ENCODE peak calls at places on chromosomes 13 and 19, in four cellular contexts. One of them, this sample, is unnamed.

GRCh38 chr13:27023385-27023784 is 148.2 kb downstream of the USP12 start:
- DNase-seq in upper lobe of left lung: no peak
- DNase-seq in HCT116: no peak
- DNase-seq in ovary: no peak
- DNase-seq in this sample: peak

GRCh38 chr13:74571811-74572210 is 437.6 kb upstream of the KLF12 start:
- DNase-seq in ovary: no peak
- DNase-seq in HCT116: no peak
- DNase-seq in upper lobe of left lung: no peak
- DNase-seq in this sample: no peak

GRCh38 chr13:112687836-112688559 is 1.8 kb upstream of the ATP11A start:
- DNase-seq in upper lobe of left lung: no peak
- DNase-seq in ovary: no peak
- DNase-seq in HCT116: no peak
- DNase-seq in this sample: no peak

GRCh38 chr19:55638864-55639359 is 1.9 kb upstream of the ZNF580 start:
- DNase-seq in HCT116: no peak
- DNase-seq in ovary: no peak
- DNase-seq in upper lobe of left lung: no peak
- DNase-seq in this sample: no peak

GRCh38 chr13:59745395-59745788 is 418.3 kb downstream of the DIAPH3 start:
- DNase-seq in upper lobe of left lung: no peak
- DNase-seq in ovary: no peak
- DNase-seq in HCT116: no peak
- DNase-seq in this sample: no peak

GRCh38 chr13:49683489-49683888 is 7.8 kb downstream of the EBPL start:
- DNase-seq in ovary: no peak
- DNase-seq in upper lobe of left lung: no peak
- DNase-seq in HCT116: no peak
- DNase-seq in this sample: no peak

GRCh38 chr13:75226092-75226491 is 255.9 kb downstream of the TBC1D4 start:
- DNase-seq in ovary: no peak
- DNase-seq in upper lobe of left lung: peak
- DNase-seq in HCT116: peak
- DNase-seq in this sample: no peak

GRCh38 chr13:111508164-111508870 is 187.9 kb downstream of the TEX29 start:
- DNase-seq in ovary: no peak
- DNase-seq in HCT116: no peak
- DNase-seq in upper lobe of left lung: no peak
- DNase-seq in this sample: peak

GRCh38 chr19:4327252-4327876 is 11.3 kb downstream of the STAP2 start:
- DNase-seq in HCT116: no peak
- DNase-seq in ovary: peak
- DNase-seq in upper lobe of left lung: peak
- DNase-seq in this sample: peak

GRCh38 chr19:55464039-55464668 is 397 bp downstream of the C19orf85 start:
- DNase-seq in ovary: no peak
- DNase-seq in upper lobe of left lung: no peak
- DNase-seq in HCT116: no peak
- DNase-seq in this sample: no peak

GRCh38 chr13:84487681-84488080 is 605.4 kb upstream of the SLITRK1 start:
- DNase-seq in HCT116: no peak
- DNase-seq in upper lobe of left lung: no peak
- DNase-seq in ovary: no peak
- DNase-seq in this sample: no peak

GRCh38 chr19:43639507-43640423 is at the start of gene CADM4:
- DNase-seq in ovary: peak
- DNase-seq in upper lobe of left lung: peak
- DNase-seq in HCT116: no peak
- DNase-seq in this sample: no peak

GRCh38 chr19:37778613-37779138 is 710 bp downstream of the ZNF573 start:
- DNase-seq in ovary: no peak
- DNase-seq in HCT116: no peak
- DNase-seq in upper lobe of left lung: no peak
- DNase-seq in this sample: no peak

GRCh38 chr13:44734204-44734707 is 158.1 kb upstream of the TSC22D1 start:
- DNase-seq in ovary: no peak
- DNase-seq in HCT116: no peak
- DNase-seq in upper lobe of left lung: peak
- DNase-seq in this sample: no peak

GRCh38 chr19:3712663-3713531 is 4.7 kb downstream of the TJP3 start:
- DNase-seq in HCT116: peak
- DNase-seq in upper lobe of left lung: peak
- DNase-seq in ovary: no peak
- DNase-seq in this sample: no peak

GRCh38 chr13:45209229-45209628 is 8.4 kb upstream of the KCTD4 start:
- DNase-seq in upper lobe of left lung: no peak
- DNase-seq in HCT116: no peak
- DNase-seq in ovary: no peak
- DNase-seq in this sample: no peak

GRCh38 chr19:3404324-3405260 is 38.2 kb downstream of the NFIC start:
- DNase-seq in upper lobe of left lung: peak
- DNase-seq in ovary: peak
- DNase-seq in HCT116: no peak
- DNase-seq in this sample: peak

DNA sequence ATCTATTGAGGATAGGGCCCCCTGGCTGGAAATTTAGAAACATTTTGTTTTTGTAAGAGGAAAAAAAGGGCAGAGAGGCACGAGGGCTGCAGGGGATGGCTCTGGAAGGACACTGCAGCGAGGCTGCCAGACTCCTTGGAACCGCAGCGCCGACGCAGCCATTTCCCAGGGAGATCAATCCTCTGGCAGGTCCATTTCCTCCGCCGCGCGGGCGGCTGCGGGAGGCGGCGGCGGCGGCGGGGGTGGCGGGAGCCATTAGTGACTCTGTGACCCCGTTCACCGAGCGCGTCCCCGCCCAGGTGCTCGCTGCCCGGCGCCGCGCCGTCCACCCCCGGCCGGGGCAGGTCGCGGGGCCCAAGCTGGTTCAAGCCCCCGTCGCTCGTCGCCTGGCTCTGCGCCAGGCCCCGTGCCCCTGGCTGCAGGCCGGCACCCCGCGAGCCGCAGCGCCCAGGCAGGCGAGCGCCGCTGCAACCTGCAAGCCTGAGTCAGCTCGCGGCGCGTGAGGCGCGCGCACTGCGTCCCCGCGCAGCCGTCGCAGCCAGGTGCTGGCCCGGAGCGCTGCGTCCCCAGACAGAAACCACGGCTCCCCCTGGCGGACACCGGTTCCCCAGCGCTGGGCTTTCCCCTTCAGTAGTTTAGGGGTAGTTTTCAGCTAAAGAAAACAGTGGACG is 192.6 kb downstream of the KATNAL1 start:
- DNase-seq in HCT116: peak
- DNase-seq in ovary: peak
- DNase-seq in upper lobe of left lung: peak
- DNase-seq in this sample: peak
- TF ChIP-seq POLR2A in HCT116: peak
- TF ChIP-seq POLR2A in ovary: no peak
- TF ChIP-seq POLR2A in upper lobe of left lung: no peak
- TF ChIP-seq POLR2A in this sample: no peak

GRCh38 chr13:50914301-50914700 is 4.7 kb downstream of the RNASEH2B start:
- DNase-seq in ovary: no peak
- DNase-seq in HCT116: no peak
- DNase-seq in upper lobe of left lung: no peak
- DNase-seq in this sample: no peak

GRCh38 chr13:50912851-50913250 is 3.3 kb downstream of the RNASEH2B start:
- DNase-seq in HCT116: no peak
- DNase-seq in ovary: no peak
- DNase-seq in upper lobe of left lung: no peak
- DNase-seq in this sample: no peak

GRCh38 chr13:50911051-50911690 is 1.6 kb downstream of the RNASEH2B start:
- DNase-seq in HCT116: no peak
- DNase-seq in ovary: no peak
- DNase-seq in upper lobe of left lung: no peak
- DNase-seq in this sample: no peak

GRCh38 chr13:50910483-50910805 is 853 bp downstream of the RNASEH2B start:
- DNase-seq in upper lobe of left lung: peak
- DNase-seq in ovary: peak
- DNase-seq in HCT116: peak
- DNase-seq in this sample: no peak

GRCh38 chr13:50911937-50912624 is 2.5 kb downstream of the RNASEH2B start:
- DNase-seq in HCT116: peak
- DNase-seq in upper lobe of left lung: peak
- DNase-seq in ovary: peak
- DNase-seq in this sample: peak
- TF ChIP-seq POLR2A in HCT116: no peak
- TF ChIP-seq POLR2A in upper lobe of left lung: no peak
- TF ChIP-seq POLR2A in ovary: no peak
- TF ChIP-seq POLR2A in this sample: no peak

GRCh38 chr19:39539519-39540332 is at the start of gene EID2:
- DNase-seq in HCT116: peak
- DNase-seq in ovary: peak
- DNase-seq in upper lobe of left lung: peak
- DNase-seq in this sample: peak
- TF ChIP-seq POLR2A in HCT116: peak
- TF ChIP-seq POLR2A in ovary: peak
- TF ChIP-seq POLR2A in upper lobe of left lung: peak
- TF ChIP-seq POLR2A in this sample: peak

DNA sequence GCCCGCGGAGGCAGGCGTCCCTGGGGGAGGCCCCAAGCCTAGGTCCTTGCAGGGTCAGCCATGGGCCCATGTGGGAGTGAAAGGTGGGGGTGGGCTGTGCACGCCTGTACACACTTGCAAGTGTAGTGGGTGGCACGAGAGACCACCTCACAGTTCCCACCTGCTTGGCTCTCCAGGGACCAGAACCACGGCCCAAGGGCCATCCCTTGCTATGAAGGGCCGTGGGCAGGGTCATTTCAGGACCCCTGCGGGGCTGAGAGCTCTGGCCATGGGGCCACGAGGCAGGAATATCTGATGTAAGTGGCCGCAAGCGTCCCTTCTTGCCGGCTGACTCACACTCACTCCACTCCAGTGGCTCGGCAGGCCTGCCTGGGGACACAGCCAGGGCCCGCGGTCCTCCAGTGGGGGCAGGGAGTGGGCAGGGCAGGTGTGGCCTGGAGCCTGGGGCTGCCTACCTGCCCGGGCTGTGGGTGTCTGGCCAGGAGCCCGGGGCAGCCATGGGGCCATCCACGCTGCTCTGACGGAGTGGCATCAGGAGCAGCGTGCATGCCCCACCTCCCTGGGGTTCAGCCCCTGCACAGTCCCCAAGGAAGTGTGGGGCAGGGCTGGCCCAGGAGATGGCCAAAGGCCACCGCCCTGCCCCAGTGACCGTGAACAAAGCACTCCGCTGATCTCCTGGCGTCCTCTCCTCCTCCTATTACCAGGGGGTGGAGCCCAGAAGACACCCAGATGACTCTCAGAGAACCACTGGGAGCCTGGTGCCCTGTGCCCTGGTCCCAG is 8.6 kb upstream of the MKNK2 start:
- DNase-seq in HCT116: peak
- DNase-seq in upper lobe of left lung: peak
- DNase-seq in ovary: peak
- DNase-seq in this sample: no peak
- TF ChIP-seq POLR2A in HCT116: peak
- TF ChIP-seq POLR2A in upper lobe of left lung: peak
- TF ChIP-seq POLR2A in ovary: no peak
- TF ChIP-seq POLR2A in this sample: no peak

This sample was measured in suprapubic skin.